ENCODE peak calls at places on chromosomes 6 and 20, in four cellular contexts. A is fibroblast of gingiva, W is NCI-H345, F is T-helper 2 cell. B is an unnamed sample.
A peak's percentile ranks its signal among the peaks of the same experiment; 100 is the strongest.

GRCh38 chr20:1434571-1435336 is 31.9 kb downstream of the NSFL1C start:
- DNase-seq in A (peak; percentile 90), W (no peak), F (peak; percentile 93), B (peak; percentile 72)

GRCh38 chr6:38482466-38482865 is 157.3 kb downstream of the BTBD9 start:
- DNase-seq in A (no peak), W (no peak), F (no peak), B (no peak)

GRCh38 chr6:139536751-139537617 is 162.5 kb upstream of the CITED2 start:
- DNase-seq in A (peak; percentile 79), W (no peak), F (no peak), B (no peak)

GRCh38 chr6:35905841-35906498 is 14.9 kb downstream of the SRPK1 start:
- DNase-seq in A (no peak), W (no peak), F (no peak), B (no peak)

GRCh38 chr20:35237486-35237885 is 11.0 kb downstream of the MMP24 start:
- DNase-seq in A (peak; percentile 11), W (no peak), F (no peak), B (no peak)

GRCh38 chr6:906920-907319 is 214.0 kb upstream of the EXOC2 start:
- DNase-seq in A (peak; percentile 23), W (no peak), F (no peak), B (no peak)

GRCh38 chr20:41533537-41534136 is 84.5 kb downstream of the CHD6 start:
- DNase-seq in A (no peak), W (peak; percentile 90), F (no peak), B (no peak)

GRCh38 chr20:36063916-36064660 is 90.5 kb upstream of the EPB41L1 start:
- DNase-seq in A (no peak), W (peak; percentile 50), F (no peak), B (no peak)

GRCh38 chr6:125918681-125919566 is 37.6 kb upstream of the HINT3 start:
- DNase-seq in A (peak; percentile 92), W (no peak), F (peak; percentile 82), B (no peak)

GRCh38 chr20:22430746-22431168 is 153.6 kb downstream of the FOXA2 start:
- DNase-seq in A (no peak), W (no peak), F (no peak), B (no peak)

GRCh38 chr20:37379967-37380828 is 34.3 kb downstream of the SRC start:
- DNase-seq in A (no peak), W (peak; percentile 24), F (no peak), B (peak; percentile 51)

GRCh38 chr6:28353981-28354676 is 4.4 kb downstream of the ZKSCAN3 start:
- DNase-seq in A (peak; percentile 54), W (no peak), F (peak; percentile 27), B (no peak)

GRCh38 chr6:131657630-131658111 is 20.6 kb downstream of the ENPP3 start:
- DNase-seq in A (no peak), W (no peak), F (peak; percentile 32), B (no peak)

GRCh38 chr6:37663016-37663810 is 34.5 kb downstream of the MDGA1 start:
- DNase-seq in A (no peak), W (no peak), F (no peak), B (no peak)

GRCh38 chr20:36154696-36155628 is at the start of gene EPB41L1:
- DNase-seq in A (no peak), W (peak; percentile 39), F (no peak), B (no peak)

GRCh38 chr6:170462366-170463020 is 90.6 kb downstream of the PSMB1 start:
- DNase-seq in A (no peak), W (no peak), F (no peak), B (no peak)

GRCh38 chr6:169070506-169071176 is 183.0 kb downstream of the THBS2 start:
- DNase-seq in A (peak; percentile 99), W (no peak), F (no peak), B (no peak)

GRCh38 chr6:36984581-36985383 is 1.2 kb downstream of the MTCH1 start:
- DNase-seq in A (peak; percentile 52), W (no peak), F (peak; percentile 82), B (no peak)